ENCODE peak calls at places on chromosomes 1 and 21, in ten cellular contexts. Y, X, D, O, A, F, L, V, R and N are unnamed samples.

GRCh38 chr1:109547412-109548320 is 749 bp upstream of the GNAI3 start:
- DNase-seq in V (peak; percentile 26), A (no peak), R (no peak), D (peak; percentile 30), L (no peak), F (no peak), Y (no peak), X (peak; percentile 10), O (no peak), N (no peak)

GRCh38 chr1:185520188-185520935 is 203.3 kb upstream of the IVNS1ABP start:
- DNase-seq in R (peak; percentile 6), D (no peak), A (no peak), L (no peak), Y (no peak), F (no peak), O (no peak), X (no peak), V (no peak), N (no peak)

GRCh38 chr1:54403808-54404261 is 2.4 kb downstream of the SSBP3 start:
- DNase-seq in F (no peak), O (no peak), A (no peak), X (no peak), R (peak; percentile 56), D (no peak), Y (no peak), V (peak; percentile 39), L (no peak), N (no peak)

GRCh38 chr21:45326169-45326833 is 38.6 kb upstream of the POFUT2 start:
- DNase-seq in D (peak; percentile 61), R (peak; percentile 63), X (no peak), L (peak; percentile 22), V (no peak), A (peak; percentile 46), Y (peak; percentile 61), F (no peak), O (no peak), N (no peak)

GRCh38 chr1:163145435-163145834 is 57.3 kb downstream of the RGS5 start:
- DNase-seq in V (peak; percentile 29), O (no peak), A (no peak), F (no peak), D (no peak), L (no peak), R (peak; percentile 37), Y (no peak), X (no peak), N (no peak)

GRCh38 chr1:105793541-105794146 is 1262.8 kb upstream of the PRMT6 start:
- DNase-seq in F (no peak), O (no peak), V (no peak), Y (no peak), R (peak; percentile 29), L (no peak), X (no peak), D (peak; percentile 42), A (no peak), N (peak; percentile 45)

GRCh38 chr1:181014431-181015257 is 8.0 kb downstream of the STX6 start:
- DNase-seq in Y (no peak), R (no peak), D (no peak), A (no peak), X (no peak), F (no peak), V (no peak), O (no peak), L (no peak), N (no peak)

GRCh38 chr1:50570064-50570463 is 146.8 kb upstream of the DMRTA2 start:
- DNase-seq in D (no peak), A (no peak), O (no peak), R (peak; percentile 2), F (no peak), X (no peak), V (peak; percentile 10), L (no peak), Y (no peak), N (no peak)

GRCh38 chr1:219171192-219171935 is 2.3 kb upstream of the LYPLAL1 start:
- DNase-seq in O (no peak), R (peak; percentile 54), A (no peak), F (no peak), D (no peak), L (no peak), V (peak; percentile 57), Y (no peak), X (no peak), N (no peak)

GRCh38 chr21:45429221-45430164 is 24.5 kb downstream of the COL18A1 start:
- DNase-seq in R (no peak), V (no peak), A (no peak), L (no peak), Y (no peak), O (no peak), D (no peak), F (no peak), X (no peak), N (no peak)

GRCh38 chr1:31694069-31694909 is 9.5 kb downstream of the COL16A1 start:
- DNase-seq in D (peak; percentile 73), R (no peak), F (no peak), Y (no peak), O (no peak), X (no peak), L (no peak), A (no peak), V (no peak), N (no peak)

GRCh38 chr1:91569411-91570104 is 68.9 kb downstream of the CDC7 start:
- DNase-seq in F (peak; percentile 24), A (peak; percentile 91), X (peak; percentile 18), Y (peak; percentile 78), R (peak; percentile 94), D (no peak), O (no peak), V (peak; percentile 98), L (peak; percentile 88), N (no peak)

GRCh38 chr21:35189077-35189863 is 140.2 kb upstream of the RUNX1 start:
- DNase-seq in D (no peak), A (no peak), L (no peak), O (no peak), V (peak; percentile 96), Y (no peak), F (no peak), X (no peak), R (peak; percentile 85), N (peak; percentile 23)

GRCh38 chr1:223230161-223230881 is 87.3 kb upstream of the TLR5 start:
- DNase-seq in D (no peak), A (no peak), F (peak; percentile 41), V (peak; percentile 81), Y (no peak), R (peak; percentile 58), O (no peak), X (peak; percentile 60), L (no peak), N (peak; percentile 86)

DNA sequence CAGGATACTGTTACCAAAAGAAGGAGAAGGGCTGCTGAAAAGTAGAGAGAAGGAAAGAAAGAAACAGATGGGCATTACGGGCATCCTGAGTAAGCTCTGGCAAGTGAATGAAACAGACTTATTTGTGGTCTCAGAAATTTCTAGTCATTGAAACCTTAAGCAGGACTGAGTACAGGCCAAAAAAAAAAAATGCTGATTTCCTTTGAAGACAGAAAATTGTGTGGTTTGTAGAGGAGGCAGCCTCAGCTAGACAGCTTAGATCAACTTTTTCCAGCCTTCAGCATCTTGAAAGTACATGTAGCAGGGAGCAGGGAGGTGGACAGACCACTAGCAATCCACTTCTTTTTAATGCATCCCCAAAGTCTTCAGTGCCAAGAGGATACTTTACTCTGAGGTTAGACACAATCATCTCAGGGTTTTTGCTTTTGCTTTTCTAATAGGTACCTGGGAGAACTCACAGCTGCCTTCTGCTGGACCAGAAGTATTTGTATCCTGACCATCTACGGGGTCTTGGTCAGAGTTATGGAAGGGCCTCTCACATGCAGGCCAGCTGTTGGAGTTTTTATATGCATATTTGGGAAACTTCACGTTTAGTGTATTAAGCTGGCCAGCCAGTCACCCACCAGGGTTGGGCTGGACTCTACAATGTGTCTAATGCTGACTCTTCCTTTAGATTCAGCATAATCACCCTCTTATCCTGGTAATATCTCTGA is 10.6 kb upstream of the CAPZB start:
- DNase-seq in F (no peak), O (no peak), A (no peak), D (no peak), R (peak; percentile 36), V (peak; percentile 56), X (no peak), Y (no peak), L (no peak), N (no peak)
- H3K4me3 ChIP-seq in F (no peak overlapping the region), O (no peak overlapping the region), A (no peak overlapping the region), D (no peak overlapping the region), R (no peak overlapping the region), V (no peak overlapping the region), X (no peak overlapping the region), Y (no peak overlapping the region), L (no peak overlapping the region), N (no peak overlapping the region)

DNA sequence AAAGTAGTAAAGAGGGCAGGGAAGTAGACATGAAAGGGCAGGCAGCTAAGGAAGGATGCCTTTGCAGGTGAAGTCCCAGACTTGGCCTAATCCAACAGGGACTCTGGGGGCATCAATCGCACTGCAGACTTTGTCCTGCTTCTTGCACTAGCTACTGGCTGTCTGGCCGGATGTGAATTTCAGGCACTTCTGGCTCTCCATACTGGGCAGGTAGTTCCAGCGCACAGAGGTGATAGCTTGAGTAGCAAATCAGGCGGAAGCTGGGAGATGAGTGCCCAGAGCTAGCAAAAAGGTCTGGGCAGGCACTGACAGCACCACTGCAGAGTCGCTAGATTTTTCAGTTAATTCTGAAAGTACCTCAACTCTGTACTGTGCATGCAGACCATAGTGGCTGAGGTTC is 997 bp downstream of the RSPH1 start:
- DNase-seq in L (no peak), D (no peak), Y (no peak), O (no peak), A (no peak), V (no peak), R (no peak), X (no peak), F (no peak), N (no peak)
- H3K4me3 ChIP-seq in L (no peak overlapping the region), D (no peak overlapping the region), Y (no peak overlapping the region), O (no peak overlapping the region), A (no peak overlapping the region), V (no peak overlapping the region), R (no peak overlapping the region), X (no peak overlapping the region), F (no peak overlapping the region), N (no peak overlapping the region)

GRCh38 chr1:197951617-197952175 is 34.5 kb downstream of the LHX9 start:
- DNase-seq in R (no peak), A (no peak), O (no peak), X (no peak), F (no peak), V (no peak), D (no peak), L (no peak), Y (no peak), N (no peak)
- H3K4me3 ChIP-seq in R (no peak overlapping the region), A (no peak overlapping the region), O (no peak overlapping the region), X (no peak overlapping the region), F (no peak overlapping the region), V (no peak overlapping the region), D (no peak overlapping the region), L (no peak overlapping the region), Y (no peak overlapping the region), N (no peak overlapping the region)

DNA sequence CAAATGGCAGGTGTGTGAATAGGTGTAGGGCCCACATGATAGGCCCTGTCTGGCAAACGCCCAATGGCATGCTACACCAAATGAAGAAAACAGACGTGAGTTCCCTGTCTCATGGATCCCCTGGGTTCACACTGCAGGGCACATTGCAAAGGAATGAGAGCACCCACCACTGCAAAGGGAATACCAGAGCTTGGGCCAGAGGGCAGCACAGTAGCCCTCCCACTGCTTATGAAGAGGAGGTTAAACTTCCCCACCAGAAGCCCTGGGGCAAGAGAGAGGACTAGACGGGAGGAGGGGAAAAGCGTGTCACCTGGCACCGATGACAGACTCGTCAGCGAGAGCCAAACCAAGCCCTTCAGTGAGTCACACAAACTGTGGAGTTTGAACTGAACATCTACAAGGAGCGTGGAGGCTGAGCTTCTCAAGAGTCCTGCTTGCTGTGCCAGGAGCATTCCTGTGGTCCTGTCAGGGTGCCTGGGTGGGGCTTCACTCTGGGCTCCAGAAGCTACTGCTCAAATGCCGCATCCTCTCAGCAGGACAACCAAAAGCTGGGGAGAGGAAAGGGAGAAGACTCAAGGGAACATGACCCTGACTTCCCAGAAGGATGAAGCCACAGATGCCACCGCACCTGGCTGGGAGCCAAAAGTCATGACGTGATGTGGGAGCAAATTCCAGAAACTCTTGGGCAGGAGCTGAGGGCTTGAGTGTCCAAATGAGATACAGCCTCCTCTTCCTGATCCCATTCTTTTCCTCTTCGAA is 61.1 kb downstream of the TOMM20 start:
- DNase-seq in X (no peak), O (no peak), Y (peak; percentile 87), D (no peak), V (peak; percentile 100), L (peak; percentile 89), A (peak; percentile 92), F (peak; percentile 94), R (peak; percentile 99), N (no peak)
- H3K4me3 ChIP-seq in X (no peak overlapping the region), O (no peak overlapping the region), Y (no peak overlapping the region), D (no peak overlapping the region), V (no peak overlapping the region), L (no peak overlapping the region), A (no peak overlapping the region), F (peak overlapping the region; percentile 31), R (no peak overlapping the region), N (no peak overlapping the region)